ENCODE peak calls at places on chromosome 14, in six cellular contexts. B, M, N, U, T and S are unnamed samples.

GRCh38 chr14:71022939-71023338 is 115.7 kb downstream of the PCNX1 start:
- DNase-seq in B (no peak), M (no peak), N (no peak), U (no peak), T (no peak), S (no peak)

GRCh38 chr14:103613517-103613916 is 15.5 kb upstream of the KLC1 start:
- DNase-seq in B (no peak), M (no peak), N (no peak), U (no peak), T (no peak), S (no peak)

GRCh38 chr14:47040490-47040889 is 388.9 kb upstream of the RPL10L start:
- DNase-seq in B (no peak), M (no peak), N (no peak), U (no peak), T (no peak), S (no peak)

GRCh38 chr14:21220874-21221477 is 48.3 kb downstream of the HNRNPC start:
- DNase-seq in B (no peak), M (no peak), N (no peak), U (no peak), T (no peak), S (no peak)

GRCh38 chr14:103097244-103097993 is 2.9 kb downstream of the EXOC3L4 start:
- DNase-seq in B (no peak), M (no peak), N (no peak), U (no peak), T (no peak), S (no peak)

GRCh38 chr14:101620039-101620788 is 58.9 kb downstream of the DIO3 start:
- DNase-seq in B (no peak), M (no peak), N (no peak), U (no peak), T (no peak), S (no peak)

GRCh38 chr14:53218161-53218560 is 65.0 kb upstream of the DDHD1 start:
- DNase-seq in B (no peak), M (no peak), N (no peak), U (no peak), T (no peak), S (no peak)

GRCh38 chr14:77409131-77409533 is 14.2 kb downstream of the NOXRED1 start:
- DNase-seq in B (no peak), M (no peak), N (peak; percentile 15), U (no peak), T (no peak), S (no peak)

GRCh38 chr14:21965042-21965441 is 291.4 kb upstream of the OR4E1 start:
- DNase-seq in B (peak; percentile 48), M (no peak), N (no peak), U (no peak), T (no peak), S (peak; percentile 30)

GRCh38 chr14:77800814-77801213 is 905 bp downstream of the ADCK1 start:
- DNase-seq in B (no peak), M (no peak), N (no peak), U (no peak), T (no peak), S (no peak)

GRCh38 chr14:73741876-73742519 is 27.8 kb upstream of the PNMA1 start:
- DNase-seq in B (peak; percentile 30), M (no peak), N (no peak), U (no peak), T (no peak), S (no peak)

GRCh38 chr14:95185452-95186392 is 28.4 kb upstream of the DICER1 start:
- DNase-seq in B (no peak), M (no peak), N (no peak), U (no peak), T (no peak), S (no peak)

GRCh38 chr14:82854851-82855250 is 1321.2 kb upstream of the SEL1L start:
- DNase-seq in B (no peak), M (no peak), N (no peak), U (no peak), T (no peak), S (no peak)

GRCh38 chr14:26381405-26381804 is 216.4 kb downstream of the NOVA1 start:
- DNase-seq in B (no peak), M (no peak), N (no peak), U (no peak), T (no peak), S (no peak)

GRCh38 chr14:53921027-53921426 is 35.6 kb downstream of the BMP4 start:
- DNase-seq in B (no peak), M (no peak), N (no peak), U (no peak), T (no peak), S (no peak)

GRCh38 chr14:59582161-59582560 is 5.5 kb upstream of the CCDC175 start:
- DNase-seq in B (no peak), M (peak; percentile 7), N (peak; percentile 83), U (no peak), T (no peak), S (no peak)

GRCh38 chr14:100384277-100384676 is 61.1 kb downstream of the SLC25A47 start:
- DNase-seq in B (no peak), M (no peak), N (no peak), U (no peak), T (no peak), S (no peak)

GRCh38 chr14:32399920-32400319 is 70.8 kb downstream of the AKAP6 start:
- DNase-seq in B (no peak), M (no peak), N (no peak), U (no peak), T (no peak), S (no peak)

GRCh38 chr14:99968156-99968920 is 96.9 kb upstream of the EVL start:
- DNase-seq in B (no peak), M (no peak), N (no peak), U (peak; percentile 88), T (peak; percentile 90), S (no peak)